ENCODE peak calls at places on chromosome 1, in eight cellular contexts. V is GM23338, B is A549, Q is HCT116, A is HepG2, C is Panc1, S is SK-N-SH, U is GM12878. T is an unnamed sample.

GRCh38 chr1:149899460-149900284 is at the start of gene BOLA1:
- DNase-seq in V (peak; percentile 99), B (peak; percentile 97), Q (peak; percentile 86), A (peak; percentile 78), C (peak; percentile 59), S (peak; percentile 91), U (peak; percentile 67), T (peak; percentile 88)

GRCh38 chr1:164836614-164837018 is 277.6 kb downstream of the PBX1 start:
- DNase-seq in V (no peak), B (no peak), Q (no peak), A (no peak), C (no peak), S (peak; percentile 2), U (no peak), T (no peak)

GRCh38 chr1:151946366-151946764 is 37.1 kb upstream of the THEM4 start:
- DNase-seq in V (no peak), B (no peak), Q (no peak), A (no peak), C (no peak), S (no peak), U (no peak), T (peak; percentile 72)

GRCh38 chr1:182235952-182236650 is 155.5 kb downstream of the GLUL start:
- DNase-seq in V (no peak), B (no peak), Q (peak; percentile 56), A (no peak), C (no peak), S (no peak), U (no peak), T (no peak)

GRCh38 chr1:193700710-193701355 is 514.4 kb upstream of the B3GALT2 start:
- DNase-seq in V (no peak), B (peak; percentile 28), Q (peak; percentile 56), A (no peak), C (no peak), S (no peak), U (no peak), T (no peak)

GRCh38 chr1:210653771-210654170 is 325.1 kb downstream of the HHAT start:
- DNase-seq in V (no peak), B (no peak), Q (peak; percentile 7), A (no peak), C (no peak), S (no peak), U (peak; percentile 13), T (no peak)

GRCh38 chr1:200250469-200250868 is 159.4 kb downstream of the ZNF281 start:
- DNase-seq in V (no peak), B (no peak), Q (no peak), A (no peak), C (no peak), S (no peak), U (no peak), T (no peak)

GRCh38 chr1:17653728-17654351 is 101.3 kb upstream of the ACTL8 start:
- DNase-seq in V (peak; percentile 80), B (peak; percentile 50), Q (no peak), A (no peak), C (no peak), S (peak; percentile 85), U (no peak), T (no peak)

GRCh38 chr1:226201029-226201593 is 14.6 kb upstream of the ACBD3 start:
- DNase-seq in V (peak; percentile 74), B (no peak), Q (peak; percentile 13), A (no peak), C (no peak), S (no peak), U (no peak), T (no peak)

GRCh38 chr1:55311057-55311631 is 96.0 kb upstream of the USP24 start:
- DNase-seq in V (no peak), B (peak; percentile 9), Q (no peak), A (no peak), C (no peak), S (peak; percentile 71), U (no peak), T (no peak)

GRCh38 chr1:97640677-97641076 is 280.2 kb downstream of the DPYD start:
- DNase-seq in V (no peak), B (no peak), Q (no peak), A (no peak), C (no peak), S (no peak), U (no peak), T (no peak)

GRCh38 chr1:11316701-11317100 is 43.7 kb downstream of the UBIAD1 start:
- DNase-seq in V (no peak), B (no peak), Q (no peak), A (no peak), C (no peak), S (no peak), U (no peak), T (no peak)

GRCh38 chr1:41435570-41436178 is 48.8 kb downstream of the EDN2 start:
- DNase-seq in V (peak; percentile 72), B (no peak), Q (no peak), A (no peak), C (no peak), S (peak; percentile 77), U (no peak), T (no peak)

GRCh38 chr1:7458946-7459345 is 312.1 kb upstream of the VAMP3 start:
- DNase-seq in V (no peak), B (no peak), Q (no peak), A (no peak), C (no peak), S (no peak), U (no peak), T (no peak)

GRCh38 chr1:62144238-62144831 is 50.3 kb upstream of the L1TD1 start:
- DNase-seq in V (peak; percentile 82), B (peak; percentile 40), Q (peak; percentile 31), A (peak; percentile 39), C (peak; percentile 51), S (peak; percentile 41), U (no peak), T (peak; percentile 2)

DNA sequence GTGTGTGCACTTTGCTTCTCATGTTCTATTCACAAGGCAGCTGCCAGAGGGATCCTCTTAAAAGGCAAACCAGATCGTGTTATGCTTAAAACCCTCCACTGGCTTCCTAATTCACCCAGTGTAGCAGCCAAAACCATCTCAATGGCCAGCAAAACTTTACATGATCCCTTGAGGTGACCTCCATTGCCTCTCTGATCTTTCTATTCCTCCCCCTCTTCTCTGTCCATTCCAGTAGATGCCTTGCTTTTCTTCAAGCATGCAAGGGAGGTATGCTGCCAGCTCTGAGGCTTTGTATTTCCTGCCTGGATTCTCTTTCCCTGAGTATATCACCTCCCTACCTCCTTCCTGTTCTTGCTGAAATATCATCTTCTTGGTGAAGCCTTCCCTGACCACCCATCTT is 93.2 kb upstream of the KCNK2 start:
- DNase-seq in V (no peak), B (no peak), Q (no peak), A (no peak), C (no peak), S (no peak), U (no peak), T (no peak)
- TF ChIP-seq REST in V (no peak), B (no peak), Q (no peak), A (no peak), C (no peak), S (no peak), U (no peak), T (no peak)

GRCh38 chr1:203645996-203646395 is 19.4 kb downstream of the ATP2B4 start:
- DNase-seq in V (no peak), B (no peak), Q (no peak), A (no peak), C (no peak), S (no peak), U (no peak), T (no peak)

GRCh38 chr1:203649551-203650011 is 22.9 kb downstream of the ATP2B4 start:
- DNase-seq in V (no peak), B (no peak), Q (no peak), A (no peak), C (no peak), S (no peak), U (no peak), T (no peak)

GRCh38 chr1:203650012-203650836 is 23.6 kb downstream of the ATP2B4 start:
- DNase-seq in V (peak; percentile 87), B (no peak), Q (no peak), A (no peak), C (no peak), S (peak; percentile 70), U (no peak), T (no peak)

GRCh38 chr1:203644661-203645510 is 18.3 kb downstream of the ATP2B4 start:
- DNase-seq in V (no peak), B (no peak), Q (no peak), A (no peak), C (no peak), S (no peak), U (no peak), T (no peak)

DNA sequence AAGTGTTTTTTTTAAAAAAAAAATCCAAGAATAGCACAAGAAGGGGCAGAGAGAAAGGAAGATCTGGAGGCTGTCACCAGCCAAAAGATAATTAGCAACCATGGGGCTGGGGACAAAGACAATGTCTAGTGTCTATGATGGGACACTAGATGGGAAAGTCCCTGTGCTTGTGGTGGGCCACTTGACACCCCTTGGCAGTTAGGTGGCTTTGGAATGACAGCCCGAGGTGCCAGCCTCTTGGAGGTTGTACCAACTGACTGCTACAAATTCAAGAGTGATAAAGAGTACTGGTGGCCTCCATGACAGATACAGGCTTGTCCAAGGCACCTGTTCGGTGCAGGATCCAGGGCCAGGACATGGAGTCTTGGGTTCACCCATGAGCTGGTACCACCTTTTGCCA is 21.6 kb downstream of the ATP2B4 start:
- DNase-seq in V (no peak), B (no peak), Q (no peak), A (no peak), C (no peak), S (no peak), U (no peak), T (no peak)
- H3K27ac ChIP-seq in V (no peak overlapping the region), B (no peak overlapping the region), Q (no peak overlapping the region), A (no peak overlapping the region), C (no peak overlapping the region), S (no peak overlapping the region), U (no peak overlapping the region), T (no peak overlapping the region)

DNA sequence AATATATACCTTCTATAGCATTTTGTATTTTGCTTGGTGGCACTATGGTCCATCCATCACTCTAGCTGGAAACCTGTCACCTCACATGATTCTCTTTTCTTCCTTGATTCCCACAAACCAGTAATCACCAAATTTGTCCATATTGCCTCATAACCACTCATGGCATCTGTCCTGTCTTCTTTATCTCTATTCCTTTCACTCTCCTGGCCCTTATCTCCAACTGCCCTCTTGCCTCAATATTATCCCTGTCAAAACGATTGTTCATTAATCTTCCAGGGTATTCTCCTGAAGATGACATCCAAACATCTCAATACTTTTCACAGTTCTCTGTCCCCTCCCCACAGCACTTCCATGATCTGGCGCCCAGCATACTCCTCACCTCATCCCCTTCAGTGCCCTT is 46.1 kb downstream of the WDR64 start:
- DNase-seq in V (no peak), B (no peak), Q (no peak), A (no peak), C (no peak), S (no peak), U (no peak), T (no peak)
- TF ChIP-seq REST in V (no peak), B (no peak), Q (no peak), A (no peak), C (no peak), S (no peak), U (no peak), T (no peak)

DNA sequence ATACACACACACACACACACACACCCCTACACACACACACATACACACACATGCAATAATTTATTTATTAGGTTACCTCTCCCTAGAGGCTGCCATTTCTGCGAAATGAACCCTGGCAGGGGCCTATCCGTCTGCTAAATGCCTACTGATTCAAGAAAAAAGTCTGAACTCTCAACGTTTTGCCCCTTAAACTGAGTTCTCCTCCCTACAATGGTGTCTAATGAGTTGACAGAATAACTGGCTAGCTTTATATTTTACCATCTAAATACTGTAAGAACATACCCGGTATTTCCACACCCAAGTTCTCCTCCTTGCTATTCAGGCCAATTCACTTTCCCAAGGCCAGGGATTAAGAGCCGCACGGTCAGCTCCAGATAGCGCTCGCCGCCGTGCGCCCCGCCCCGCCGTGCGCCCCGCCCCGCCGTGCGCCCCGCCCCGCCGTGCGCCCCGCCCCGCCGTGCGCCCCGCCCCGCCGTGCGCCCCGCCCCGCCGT is 339 bp upstream of the RNPC3 start:
- DNase-seq in V (peak; percentile 71), B (peak; percentile 4), Q (no peak), A (peak; percentile 48), C (no peak), S (peak; percentile 58), U (no peak), T (no peak)
- H3K27ac ChIP-seq in V (no peak overlapping the region), B (peak overlapping the region; percentile 70), Q (no peak overlapping the region), A (no peak overlapping the region), C (peak overlapping the region; percentile 56), S (peak overlapping the region; percentile 34), U (no peak overlapping the region), T (no peak overlapping the region)

T was measured in HL-60.